ENCODE peak calls at places on chromosomes 13 and 19, in nine cellular contexts. C is GM23338, U is HFF-Myc, I is astrocyte of the cerebellum, D is breast epithelium, K is GM12865, B is choroid plexus epithelial cell, P is spleen, W is A549. X is an unnamed sample.

GRCh38 chr13:70814684-70815083 is 706.4 kb upstream of the KLHL1 start:
- DNase-seq in C (no peak), U (no peak), I (no peak), D (no peak), K (no peak), B (no peak), P (no peak), W (no peak), X (no peak)

GRCh38 chr19:13692096-13692495 is 72.2 kb upstream of the MRI1 start:
- DNase-seq in C (no peak), U (no peak), I (peak; percentile 66), D (no peak), K (no peak), B (peak; percentile 1), P (no peak), W (no peak), X (peak; percentile 56)

GRCh38 chr19:45444318-45445041 is 20.8 kb upstream of the ERCC1 start:
- DNase-seq in C (peak; percentile 95), U (no peak), I (no peak), D (peak; percentile 96), K (peak; percentile 90), B (peak; percentile 88), P (peak; percentile 96), W (peak; percentile 86), X (peak; percentile 53)

GRCh38 chr13:99327761-99328160 is 20.6 kb upstream of the GPR183 start:
- DNase-seq in C (no peak), U (no peak), I (no peak), D (no peak), K (no peak), B (no peak), P (no peak), W (no peak), X (no peak)

GRCh38 chr19:6765738-6766356 is 1.4 kb downstream of the SH2D3A start:
- DNase-seq in C (peak; percentile 96), U (no peak), I (no peak), D (peak; percentile 95), K (no peak), B (no peak), P (peak; percentile 72), W (no peak), X (peak; percentile 95)

GRCh38 chr19:10751109-10751972 is 33.5 kb downstream of the DNM2 start:
- DNase-seq in C (peak; percentile 39), U (no peak), I (no peak), D (no peak), K (no peak), B (no peak), P (no peak), W (no peak), X (peak; percentile 70)

GRCh38 chr19:49808762-49809154 is 4.3 kb downstream of the FUZ start:
- DNase-seq in C (peak; percentile 99), U (no peak), I (peak; percentile 50), D (peak; percentile 98), K (peak; percentile 87), B (peak; percentile 90), P (peak; percentile 96), W (peak; percentile 88), X (peak; percentile 83)

GRCh38 chr13:38002596-38002995 is 133.0 kb upstream of the TRPC4 start:
- DNase-seq in C (no peak), U (no peak), I (no peak), D (no peak), K (no peak), B (no peak), P (no peak), W (no peak), X (no peak)

GRCh38 chr13:25111557-25111956 is 15.6 kb downstream of the PABPC3 start:
- DNase-seq in C (no peak), U (no peak), I (no peak), D (no peak), K (no peak), B (peak; percentile 36), P (no peak), W (no peak), X (peak; percentile 51)

GRCh38 chr13:20051366-20051765 is 92.8 kb downstream of the ZMYM2 start:
- DNase-seq in C (no peak), U (no peak), I (no peak), D (no peak), K (no peak), B (no peak), P (no peak), W (no peak), X (no peak)

GRCh38 chr19:48393559-48394330 is at the start of gene GRIN2D:
- DNase-seq in C (peak; percentile 65), U (no peak), I (no peak), D (no peak), K (no peak), B (peak; percentile 51), P (no peak), W (no peak), X (no peak)

GRCh38 chr19:51811344-51811743 is 16.4 kb downstream of the FPR3 start:
- DNase-seq in C (no peak), U (no peak), I (no peak), D (no peak), K (no peak), B (no peak), P (no peak), W (no peak), X (no peak)

GRCh38 chr13:97223711-97224461 is 1.8 kb downstream of the MBNL2 start:
- DNase-seq in C (peak; percentile 67), U (peak; percentile 74), I (peak; percentile 95), D (no peak), K (peak; percentile 37), B (peak; percentile 97), P (peak; percentile 80), W (peak; percentile 25), X (peak; percentile 82)

GRCh38 chr19:18995804-18996241 is 37.5 kb downstream of the SUGP2 start:
- DNase-seq in C (peak; percentile 93), U (peak; percentile 58), I (peak; percentile 81), D (no peak), K (peak; percentile 59), B (peak; percentile 94), P (no peak), W (peak; percentile 65), X (peak; percentile 66)

GRCh38 chr13:64718116-64718515 is 2512.0 kb downstream of the PCDH9 start:
- DNase-seq in C (no peak), U (no peak), I (no peak), D (no peak), K (no peak), B (no peak), P (no peak), W (no peak), X (no peak)

GRCh38 chr19:4972509-4973230 is 3.8 kb downstream of the KDM4B start:
- DNase-seq in C (no peak), U (peak; percentile 37), I (no peak), D (no peak), K (no peak), B (peak; percentile 28), P (no peak), W (no peak), X (peak; percentile 39)

DNA sequence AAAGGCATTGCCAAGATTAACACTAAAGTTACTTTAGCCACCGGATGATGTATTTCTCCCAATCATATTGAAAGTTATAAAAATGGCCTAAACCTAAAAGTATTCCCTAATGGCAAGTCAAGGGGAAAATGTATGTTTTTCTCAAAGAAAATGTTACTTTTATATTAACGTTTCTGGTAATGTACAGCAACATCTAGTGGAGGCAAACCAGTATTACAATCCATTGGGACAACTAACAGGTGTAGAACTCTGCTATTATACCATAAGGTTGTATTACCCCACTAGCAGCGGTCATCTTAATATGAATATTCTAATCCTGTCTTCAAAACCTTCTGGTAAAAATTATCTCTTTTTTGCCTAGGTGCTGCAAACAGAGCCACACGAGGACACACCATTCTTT is 69.2 kb downstream of the ZNF100 start:
- DNase-seq in C (peak; percentile 74), U (peak; percentile 1), I (no peak), D (no peak), K (no peak), B (peak; percentile 26), P (no peak), W (no peak), X (peak; percentile 23)
- TF ChIP-seq CTCF in C (peak; percentile 87), U (peak; percentile 17), I (no peak), D (peak; percentile 15), K (peak; percentile 11), B (peak; percentile 44), P (peak; percentile 66), W (no peak), X (peak; percentile 25)

DNA sequence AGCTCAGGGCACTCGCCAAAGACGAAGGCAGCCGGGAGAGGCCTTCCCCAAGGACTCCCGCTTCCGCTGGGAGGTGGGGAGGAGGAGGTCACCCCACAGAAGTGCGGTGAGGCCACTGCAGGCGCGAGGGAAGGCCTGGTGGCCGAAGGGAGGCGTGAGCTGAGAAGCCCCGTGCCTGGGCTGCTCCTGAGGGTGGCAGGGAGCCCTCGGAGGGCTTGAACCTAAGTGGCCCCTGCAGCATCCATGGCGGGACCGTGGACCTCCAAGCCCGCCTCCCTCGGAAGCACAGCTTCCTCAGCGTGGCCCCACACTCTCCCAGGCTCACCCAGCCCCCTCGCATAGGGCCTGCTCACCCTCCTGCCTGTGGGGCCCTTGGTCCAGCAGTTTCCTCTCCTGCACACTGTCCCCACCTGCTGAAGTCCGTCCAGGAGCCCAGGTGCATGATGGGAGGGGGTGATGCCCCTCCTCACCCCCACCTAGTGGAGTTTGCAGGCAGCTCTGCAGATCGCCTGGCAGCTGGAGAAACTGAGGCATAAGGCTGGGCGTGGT is 25.9 kb downstream of the EFNA2 start:
- DNase-seq in C (no peak), U (no peak), I (no peak), D (no peak), K (no peak), B (no peak), P (no peak), W (no peak), X (no peak)
- H3K4me3 ChIP-seq in C (no peak overlapping the region), U (no peak overlapping the region), I (no peak overlapping the region), D (no peak overlapping the region), K (no peak overlapping the region), B (no peak overlapping the region), P (no peak overlapping the region), W (no peak overlapping the region), X (no peak overlapping the region)

DNA sequence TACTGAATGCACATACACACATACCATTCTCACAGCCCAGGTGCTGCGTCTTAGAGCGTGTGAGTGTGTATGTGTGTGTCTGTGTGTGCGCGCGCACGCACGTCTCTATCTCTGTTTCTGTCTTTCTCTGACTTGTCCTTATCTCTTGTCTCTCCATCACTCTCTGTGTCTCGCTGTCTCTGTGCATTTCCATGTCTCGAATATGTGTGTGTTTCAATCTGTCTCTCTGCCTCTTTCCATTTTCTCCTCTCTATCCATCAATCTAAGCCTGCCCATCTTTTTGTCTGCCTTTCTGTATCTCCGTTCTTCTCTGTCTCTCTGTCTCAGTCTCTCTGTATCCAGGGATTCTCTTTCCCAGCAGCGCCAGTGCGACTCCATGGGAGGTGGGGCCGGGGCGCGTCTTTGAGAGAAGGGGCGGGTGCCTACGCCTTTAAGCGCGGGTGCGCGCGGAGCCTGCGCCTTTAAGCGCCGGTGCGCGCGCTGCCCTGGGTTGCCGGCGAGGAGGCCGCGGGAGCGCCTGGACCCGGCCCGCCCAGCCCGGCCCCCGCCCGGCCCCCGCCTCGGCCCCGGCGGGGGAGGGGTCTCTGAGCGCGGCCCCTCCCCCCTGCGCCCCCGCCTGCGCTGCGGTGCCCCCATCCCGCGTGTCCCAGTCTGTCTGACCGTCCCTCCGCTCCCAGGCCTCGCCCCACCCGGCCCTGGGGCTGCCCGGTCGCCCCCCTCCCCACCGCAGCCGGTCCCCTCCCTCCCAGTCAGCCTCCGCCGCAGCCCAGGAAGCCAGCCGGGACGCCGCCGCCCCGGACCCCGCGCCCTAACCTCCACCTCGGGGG is at the start of gene LRFN3:
- DNase-seq in C (peak; percentile 97), U (no peak), I (peak; percentile 16), D (no peak), K (peak; percentile 73), B (peak; percentile 68), P (peak; percentile 87), W (peak; percentile 94), X (peak; percentile 83)
- TF ChIP-seq CTCF in C (no peak), U (no peak), I (no peak), D (no peak), K (no peak), B (no peak), P (no peak), W (no peak), X (no peak)

GRCh38 chr13:90415902-90416301 is 931.6 kb upstream of the MIR17HG start:
- DNase-seq in C (no peak), U (no peak), I (no peak), D (no peak), K (no peak), B (peak; percentile 23), P (no peak), W (no peak), X (no peak)
- H3K4me3 ChIP-seq in C (no peak overlapping the region), U (no peak overlapping the region), I (no peak overlapping the region), D (no peak overlapping the region), K (no peak overlapping the region), B (no peak overlapping the region), P (no peak overlapping the region), W (no peak overlapping the region), X (no peak overlapping the region)